ENCODE peak calls at places on chromosomes 2 and 18, in five cellular contexts. J is cardiac muscle cell, K is fibroblast of pulmonary artery, U is substantia nigra, O is memory B cell. T is an unnamed sample.

GRCh38 chr2:236174608-236175001 is 6.4 kb upstream of the GBX2 start:
- DNase-seq in K (no peak), O (no peak), U (no peak), J (no peak), T (no peak)

GRCh38 chr2:184692137-184692734 is 93.9 kb downstream of the ZNF804A start:
- DNase-seq in K (peak; percentile 7), O (no peak), U (no peak), J (no peak), T (no peak)

GRCh38 chr2:166230724-166231070 is 102.9 kb upstream of the SCN1A start:
- DNase-seq in J (no peak), K (no peak), O (no peak), U (no peak), T (no peak)

GRCh38 chr2:236747426-236747825 is 177.8 kb downstream of the ACKR3 start:
- DNase-seq in O (no peak), J (no peak), K (no peak), U (no peak), T (no peak)

GRCh38 chr2:28592481-28592880 is 96.6 kb downstream of the PLB1 start:
- DNase-seq in U (no peak), K (no peak), O (no peak), J (no peak), T (no peak)

GRCh38 chr18:13485182-13485581 is 241.2 kb downstream of the FAM210A start:
- DNase-seq in J (no peak), O (no peak), U (no peak), K (no peak), T (no peak)

GRCh38 chr2:64730551-64731305 is 77.0 kb upstream of the SERTAD2 start:
- DNase-seq in O (peak; percentile 14), U (peak; percentile 68), K (peak; percentile 79), J (peak; percentile 75), T (peak; percentile 60)

GRCh38 chr2:98037666-98038339 is 42.1 kb upstream of the TMEM131 start:
- DNase-seq in U (no peak), K (no peak), O (no peak), J (peak; percentile 31), T (no peak)

GRCh38 chr18:26040051-26040656 is 50.3 kb downstream of the SS18 start:
- DNase-seq in J (no peak), U (no peak), O (no peak), K (peak; percentile 14), T (no peak)

GRCh38 chr2:98479959-98480524 is 35.4 kb downstream of the INPP4A start:
- DNase-seq in O (no peak), J (peak; percentile 28), K (peak; percentile 70), U (peak; percentile 55), T (peak; percentile 38)

GRCh38 chr18:74225193-74225840 is 66.4 kb downstream of the CYB5A start:
- DNase-seq in J (peak; percentile 10), O (no peak), K (peak; percentile 57), U (no peak), T (no peak)

GRCh38 chr18:8673276-8674209 is 31.8 kb upstream of the MTCL1 start:
- DNase-seq in K (no peak), U (no peak), J (no peak), O (no peak), T (no peak)

GRCh38 chr2:217856159-217856558 is 146.6 kb downstream of the TNS1 start:
- DNase-seq in U (peak; percentile 17), J (no peak), O (no peak), K (no peak), T (no peak)

GRCh38 chr2:9979977-9980376 is 28.5 kb downstream of the GRHL1 start:
- DNase-seq in O (no peak), U (no peak), K (no peak), J (no peak), T (no peak)

GRCh38 chr2:159677654-159678053 is 34.7 kb upstream of the MARCHF7 start:
- DNase-seq in U (no peak), K (peak; percentile 57), J (no peak), O (no peak), T (no peak)